ENCODE peak calls at places on chromosomes 16 and 17, in four cellular contexts. One of them, this sample, is unnamed.

GRCh38 chr17:62981933-62982332 is 15.9 kb downstream of the TANC2 start:
- DNase-seq in T-helper 1 cell: no peak
- DNase-seq in BJ: no peak
- DNase-seq in ascending aorta: no peak
- DNase-seq in this sample: no peak

GRCh38 chr16:3553138-3553923 is 23.9 kb downstream of the NLRC3 start:
- DNase-seq in BJ: no peak
- DNase-seq in ascending aorta: no peak
- DNase-seq in T-helper 1 cell: no peak
- DNase-seq in this sample: no peak

GRCh38 chr17:43983515-43984411 is 20.7 kb upstream of the NAGS start:
- DNase-seq in BJ: no peak
- DNase-seq in T-helper 1 cell: no peak
- DNase-seq in ascending aorta: no peak
- DNase-seq in this sample: no peak

GRCh38 chr17:76924345-76925332 is 56.4 kb downstream of the MGAT5B start:
- DNase-seq in T-helper 1 cell: no peak
- DNase-seq in ascending aorta: no peak
- DNase-seq in BJ: no peak
- DNase-seq in this sample: no peak

GRCh38 chr17:20266806-20267458 is 200.4 kb downstream of the LGALS9B start:
- DNase-seq in BJ: peak
- DNase-seq in T-helper 1 cell: no peak
- DNase-seq in ascending aorta: no peak
- DNase-seq in this sample: peak

GRCh38 chr17:38554430-38555350 is 51.1 kb downstream of the SRCIN1 start:
- DNase-seq in T-helper 1 cell: no peak
- DNase-seq in BJ: no peak
- DNase-seq in ascending aorta: no peak
- DNase-seq in this sample: no peak

GRCh38 chr16:20847577-20847976 is 41.2 kb downstream of the REXO5 start:
- DNase-seq in ascending aorta: no peak
- DNase-seq in T-helper 1 cell: no peak
- DNase-seq in BJ: no peak
- DNase-seq in this sample: no peak

GRCh38 chr17:51056813-51057510 is 63.7 kb downstream of the SPAG9 start:
- DNase-seq in T-helper 1 cell: no peak
- DNase-seq in BJ: peak
- DNase-seq in ascending aorta: no peak
- DNase-seq in this sample: peak

GRCh38 chr16:28918698-28919097 is 6.3 kb downstream of the RABEP2 start:
- DNase-seq in T-helper 1 cell: no peak
- DNase-seq in ascending aorta: no peak
- DNase-seq in BJ: no peak
- DNase-seq in this sample: no peak

GRCh38 chr16:23807028-23807427 is 28.8 kb upstream of the PRKCB start:
- DNase-seq in BJ: no peak
- DNase-seq in T-helper 1 cell: no peak
- DNase-seq in ascending aorta: no peak
- DNase-seq in this sample: no peak

GRCh38 chr16:73064227-73064995 is 16.5 kb upstream of the ZFHX3 start:
- DNase-seq in ascending aorta: no peak
- DNase-seq in BJ: no peak
- DNase-seq in T-helper 1 cell: no peak
- DNase-seq in this sample: no peak

This sample was measured in AG04450.